ENCODE peak calls at places on chromosome 2, in nine cellular contexts. U is SK-N-SH, B is neuronal stem cell, I is fibroblast of lung, K is ovary, Y is upper lobe of right lung, J is right lobe of liver, D is kidney, W is substantia nigra. G is an unnamed sample.

GRCh38 chr2:229634574-229635185 is 79.7 kb downstream of the DNER start:
- DNase-seq in U (peak), B (peak), I (no peak), K (no peak), Y (no peak), J (no peak), D (no peak), W (peak), G (no peak)

GRCh38 chr2:28465148-28465885 is 30.5 kb upstream of the PLB1 start:
- DNase-seq in U (no peak), B (no peak), I (peak), K (no peak), Y (no peak), J (no peak), D (no peak), W (no peak), G (no peak)

GRCh38 chr2:190467575-190468083 is 59.5 kb downstream of the MFSD6 start:
- DNase-seq in U (no peak), B (peak), I (peak), K (peak), Y (no peak), J (no peak), D (no peak), W (no peak), G (no peak)

GRCh38 chr2:217622205-217622621 is 380.6 kb downstream of the TNS1 start:
- DNase-seq in U (peak), B (peak), I (peak), K (no peak), Y (no peak), J (peak), D (no peak), W (peak), G (peak)

GRCh38 chr2:127645395-127646291 is at the start of gene GPR17:
- DNase-seq in U (no peak), B (no peak), I (no peak), K (no peak), Y (no peak), J (no peak), D (peak), W (peak), G (no peak)

GRCh38 chr2:101869527-101869926 is 122.2 kb upstream of the IL1R2 start:
- DNase-seq in U (no peak), B (no peak), I (no peak), K (no peak), Y (no peak), J (no peak), D (peak), W (no peak), G (no peak)

GRCh38 chr2:27191107-27191829 is 20.6 kb upstream of the ATRAID start:
- DNase-seq in U (peak), B (peak), I (peak), K (peak), Y (no peak), J (no peak), D (no peak), W (peak), G (no peak)

GRCh38 chr2:219631925-219632757 is 4.7 kb downstream of the SLC4A3 start:
- DNase-seq in U (peak), B (no peak), I (no peak), K (peak), Y (no peak), J (no peak), D (no peak), W (no peak), G (peak)

GRCh38 chr2:240518981-240519380 is 38.8 kb downstream of the ANKMY1 start:
- DNase-seq in U (no peak), B (no peak), I (no peak), K (no peak), Y (no peak), J (no peak), D (no peak), W (no peak), G (peak)

GRCh38 chr2:8805278-8806045 is 32.0 kb downstream of the KIDINS220 start:
- DNase-seq in U (no peak), B (no peak), I (peak), K (no peak), Y (no peak), J (no peak), D (no peak), W (no peak), G (no peak)

GRCh38 chr2:45018033-45018432 is 8.8 kb upstream of the SIX2 start:
- DNase-seq in U (no peak), B (no peak), I (no peak), K (no peak), Y (no peak), J (no peak), D (no peak), W (no peak), G (no peak)

GRCh38 chr2:191166111-191166755 is 15.4 kb upstream of the STAT4 start:
- DNase-seq in U (no peak), B (peak), I (peak), K (no peak), Y (no peak), J (no peak), D (no peak), W (no peak), G (no peak)

GRCh38 chr2:25885933-25886332 is 7.6 kb upstream of the ASXL2 start:
- DNase-seq in U (no peak), B (no peak), I (peak), K (no peak), Y (no peak), J (no peak), D (no peak), W (no peak), G (no peak)

GRCh38 chr2:207330912-207331311 is 165.2 kb upstream of the KLF7 start:
- DNase-seq in U (no peak), B (no peak), I (peak), K (peak), Y (no peak), J (no peak), D (peak), W (no peak), G (no peak)

GRCh38 chr2:66828876-66829275 is 394.0 kb downstream of the MEIS1 start:
- DNase-seq in U (no peak), B (no peak), I (no peak), K (no peak), Y (no peak), J (no peak), D (no peak), W (no peak), G (no peak)

GRCh38 chr2:108586631-108587030 is 52.4 kb downstream of the LIMS1 start:
- DNase-seq in U (no peak), B (no peak), I (no peak), K (no peak), Y (no peak), J (no peak), D (no peak), W (no peak), G (no peak)

GRCh38 chr2:46135230-46135555 is 162.0 kb upstream of the EPAS1 start:
- DNase-seq in U (no peak), B (no peak), I (peak), K (no peak), Y (no peak), J (no peak), D (no peak), W (no peak), G (no peak)

GRCh38 chr2:72220170-72220569 is 72.5 kb upstream of the CYP26B1 start:
- DNase-seq in U (peak), B (peak), I (no peak), K (no peak), Y (no peak), J (no peak), D (no peak), W (no peak), G (no peak)

GRCh38 chr2:9690252-9690651 is 59.5 kb upstream of the YWHAQ start:
- DNase-seq in U (no peak), B (no peak), I (peak), K (no peak), Y (no peak), J (no peak), D (no peak), W (no peak), G (no peak)

GRCh38 chr2:202941771-202942170 is 29.7 kb downstream of the CARF start:
- DNase-seq in U (no peak), B (no peak), I (peak), K (no peak), Y (no peak), J (no peak), D (no peak), W (no peak), G (no peak)

GRCh38 chr2:127226520-127227263 is 6.6 kb upstream of the CYP27C1 start:
- DNase-seq in U (no peak), B (no peak), I (peak), K (no peak), Y (peak), J (peak), D (no peak), W (no peak), G (no peak)

GRCh38 chr2:604385-604784 is 72.8 kb downstream of the TMEM18 start:
- DNase-seq in U (peak), B (no peak), I (no peak), K (no peak), Y (no peak), J (no peak), D (no peak), W (no peak), G (peak)

GRCh38 chr2:65334714-65335113 is 97.7 kb downstream of the SPRED2 start:
- DNase-seq in U (no peak), B (no peak), I (no peak), K (no peak), Y (no peak), J (no peak), D (no peak), W (no peak), G (no peak)

GRCh38 chr2:106644623-106645022 is 157.5 kb downstream of the CD8B2 start:
- DNase-seq in U (no peak), B (no peak), I (no peak), K (no peak), Y (no peak), J (no peak), D (no peak), W (no peak), G (no peak)

GRCh38 chr2:2123259-2123658 is 207.8 kb downstream of the MYT1L start:
- DNase-seq in U (no peak), B (no peak), I (no peak), K (no peak), Y (no peak), J (no peak), D (no peak), W (no peak), G (no peak)

GRCh38 chr2:201996006-201996405 is 37.6 kb upstream of the FZD7 start:
- DNase-seq in U (no peak), B (no peak), I (no peak), K (no peak), Y (no peak), J (no peak), D (no peak), W (no peak), G (no peak)

GRCh38 chr2:241848761-241849615 is 9.7 kb downstream of the PDCD1 start:
- DNase-seq in U (peak), B (no peak), I (no peak), K (no peak), Y (no peak), J (no peak), D (no peak), W (no peak), G (no peak)

GRCh38 chr2:203690110-203691047 is 16.1 kb upstream of the CD28 start:
- DNase-seq in U (no peak), B (no peak), I (peak), K (no peak), Y (no peak), J (no peak), D (no peak), W (no peak), G (no peak)

GRCh38 chr2:231452799-231453508 is 11.3 kb downstream of the NCL start:
- DNase-seq in U (no peak), B (no peak), I (no peak), K (no peak), Y (no peak), J (no peak), D (peak), W (no peak), G (no peak)

GRCh38 chr2:65749549-65749948 is 317.1 kb upstream of the SPRED2 start:
- DNase-seq in U (no peak), B (no peak), I (peak), K (no peak), Y (no peak), J (no peak), D (no peak), W (no peak), G (no peak)

GRCh38 chr2:239834143-239834542 is 191.0 kb downstream of the NDUFA10 start:
- DNase-seq in U (peak), B (no peak), I (no peak), K (no peak), Y (no peak), J (no peak), D (peak), W (no peak), G (peak)

GRCh38 chr2:234977228-234977679 is 25.4 kb downstream of the SH3BP4 start:
- DNase-seq in U (no peak), B (no peak), I (no peak), K (no peak), Y (no peak), J (no peak), D (no peak), W (no peak), G (no peak)

GRCh38 chr2:18467727-18468363 is 92.6 kb downstream of the RDH14 start:
- DNase-seq in U (no peak), B (no peak), I (no peak), K (no peak), Y (no peak), J (no peak), D (no peak), W (no peak), G (no peak)
- H3K27ac ChIP-seq in U (no peak), B (no peak), I (no peak), K (no peak), Y (no peak), J (no peak), D (no peak), W (no peak), G (peak)

GRCh38 chr2:168201722-168202121 is 45.7 kb downstream of the STK39 start:
- DNase-seq in U (no peak), B (no peak), I (no peak), K (no peak), Y (no peak), J (no peak), D (no peak), W (no peak), G (no peak)
- H3K27ac ChIP-seq in U (no peak), B (no peak), I (no peak), K (no peak), Y (no peak), J (no peak), D (no peak), W (peak), G (no peak)

GRCh38 chr2:47172156-47172921 is 17.2 kb upstream of the STPG4 start:
- DNase-seq in U (no peak), B (no peak), I (no peak), K (no peak), Y (no peak), J (no peak), D (no peak), W (no peak), G (no peak)
- H3K27ac ChIP-seq in U (peak), B (no peak), I (peak), K (no peak), Y (no peak), J (no peak), D (no peak), W (no peak), G (peak)

DNA sequence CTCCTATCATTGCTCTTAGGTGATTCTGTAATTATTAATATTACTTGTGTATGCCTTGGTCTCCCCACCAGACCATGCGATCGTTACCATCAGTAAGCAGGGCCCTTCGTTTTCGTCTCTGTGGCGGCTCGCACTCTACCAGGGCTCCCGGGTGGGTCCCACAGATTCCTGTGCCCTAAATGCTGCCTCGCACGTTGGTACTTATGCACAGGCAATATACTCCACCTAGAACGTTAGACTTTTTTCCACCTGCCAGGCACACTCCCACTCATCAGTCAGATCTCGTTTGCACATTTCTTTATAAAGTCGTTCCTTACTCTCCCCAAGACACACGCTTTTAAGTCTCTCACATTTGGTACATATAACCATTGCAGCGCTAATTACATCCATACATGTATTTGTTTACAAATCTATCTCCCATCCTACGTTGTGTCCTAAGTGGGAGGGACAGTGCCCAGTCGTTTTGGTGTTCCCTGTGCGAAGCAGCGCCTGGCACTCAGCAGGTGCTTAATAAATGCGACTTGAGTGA is 901 bp downstream of the FEZ2 start:
- DNase-seq in U (peak), B (no peak), I (no peak), K (no peak), Y (no peak), J (no peak), D (no peak), W (no peak), G (no peak)
- H3K27ac ChIP-seq in U (peak), B (peak), I (peak), K (no peak), Y (peak), J (peak), D (no peak), W (peak), G (no peak)

GRCh38 chr2:142881619-142882018 is 4.2 kb downstream of the KYNU start:
- DNase-seq in U (no peak), B (no peak), I (no peak), K (no peak), Y (no peak), J (no peak), D (no peak), W (no peak), G (no peak)

GRCh38 chr2:142877265-142877756 is at the start of gene KYNU:
- DNase-seq in U (no peak), B (no peak), I (no peak), K (no peak), Y (no peak), J (no peak), D (no peak), W (no peak), G (no peak)

GRCh38 chr2:142879191-142879590 is 1.7 kb downstream of the KYNU start:
- DNase-seq in U (no peak), B (no peak), I (no peak), K (no peak), Y (no peak), J (no peak), D (no peak), W (no peak), G (no peak)

GRCh38 chr2:142878061-142878741 is 737 bp downstream of the KYNU start:
- DNase-seq in U (no peak), B (no peak), I (no peak), K (no peak), Y (no peak), J (no peak), D (no peak), W (no peak), G (no peak)

GRCh38 chr2:142880275-142880674 is 2.8 kb downstream of the KYNU start:
- DNase-seq in U (no peak), B (no peak), I (peak), K (no peak), Y (no peak), J (no peak), D (no peak), W (no peak), G (no peak)
- H3K27ac ChIP-seq in U (no peak), B (no peak), I (no peak), K (no peak), Y (no peak), J (peak), D (no peak), W (no peak), G (no peak)

GRCh38 chr2:173146590-173146989 is 70.9 kb downstream of the MAP3K20 start:
- DNase-seq in U (no peak), B (no peak), I (peak), K (no peak), Y (no peak), J (no peak), D (no peak), W (no peak), G (no peak)

GRCh38 chr2:173138962-173139361 is 63.3 kb downstream of the MAP3K20 start:
- DNase-seq in U (no peak), B (no peak), I (no peak), K (no peak), Y (no peak), J (no peak), D (no peak), W (no peak), G (no peak)

GRCh38 chr2:173137616-173138015 is 62.0 kb downstream of the MAP3K20 start:
- DNase-seq in U (no peak), B (no peak), I (no peak), K (no peak), Y (no peak), J (no peak), D (no peak), W (no peak), G (no peak)

GRCh38 chr2:173145454-173145853 is 69.8 kb downstream of the MAP3K20 start:
- DNase-seq in U (no peak), B (no peak), I (no peak), K (no peak), Y (no peak), J (no peak), D (no peak), W (no peak), G (no peak)

DNA sequence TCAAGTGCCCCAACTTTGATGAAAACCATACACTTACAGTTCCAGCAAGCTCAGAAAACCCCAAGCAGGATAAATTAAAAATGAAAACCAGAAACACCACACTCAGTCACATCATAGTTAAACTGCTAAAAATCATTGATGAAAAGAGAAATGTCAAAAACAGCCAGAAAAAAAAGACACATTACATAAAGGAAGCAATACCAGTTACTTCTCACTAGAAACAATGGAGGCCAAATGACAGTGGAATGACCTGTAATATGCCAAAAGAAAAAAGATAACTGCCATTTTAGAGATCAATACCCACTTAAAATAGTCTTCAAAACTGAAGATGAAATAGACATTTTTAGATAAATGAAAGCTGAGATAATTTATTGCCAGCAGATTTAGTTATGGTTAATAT is 66.0 kb downstream of the MAP3K20 start:
- DNase-seq in U (no peak), B (no peak), I (no peak), K (no peak), Y (no peak), J (no peak), D (no peak), W (no peak), G (no peak)
- H3K27ac ChIP-seq in U (no peak), B (no peak), I (no peak), K (no peak), Y (no peak), J (no peak), D (no peak), W (no peak), G (no peak)

G was measured in coronary artery.